ENCODE peak calls at places on chromosomes 5 and 9, in four cellular contexts. One of them, this sample, is unnamed.

GRCh38 chr5:67941750-67942450 is 273.7 kb upstream of the PIK3R1 start:
- DNase-seq in astrocyte of the spinal cord: no peak
- DNase-seq in left lung: no peak
- DNase-seq in fibroblast of the aortic adventitia: peak; percentile 93
- DNase-seq in this sample: no peak

GRCh38 chr9:137494104-137494544 is 35.0 kb upstream of the NSMF start:
- DNase-seq in left lung: peak; percentile 64
- DNase-seq in astrocyte of the spinal cord: no peak
- DNase-seq in fibroblast of the aortic adventitia: no peak
- DNase-seq in this sample: no peak

GRCh38 chr9:81389569-81389993 is 299.8 kb downstream of the TLE1 start:
- DNase-seq in left lung: no peak
- DNase-seq in astrocyte of the spinal cord: peak; percentile 97
- DNase-seq in fibroblast of the aortic adventitia: peak; percentile 99
- DNase-seq in this sample: peak; percentile 21

GRCh38 chr5:13939647-13940046 is 4.8 kb downstream of the DNAH5 start:
- DNase-seq in fibroblast of the aortic adventitia: no peak
- DNase-seq in left lung: no peak
- DNase-seq in astrocyte of the spinal cord: no peak
- DNase-seq in this sample: no peak

GRCh38 chr9:36781532-36781931 is 208.8 kb downstream of the MELK start:
- DNase-seq in left lung: no peak
- DNase-seq in fibroblast of the aortic adventitia: no peak
- DNase-seq in astrocyte of the spinal cord: peak; percentile 3
- DNase-seq in this sample: peak; percentile 39

GRCh38 chr5:137075163-137075970 is 423.8 kb downstream of the SPOCK1 start:
- DNase-seq in astrocyte of the spinal cord: no peak
- DNase-seq in fibroblast of the aortic adventitia: peak; percentile 23
- DNase-seq in left lung: peak; percentile 86
- DNase-seq in this sample: peak; percentile 96

GRCh38 chr5:90289837-90290236 is 119.7 kb downstream of the CETN3 start:
- DNase-seq in left lung: no peak
- DNase-seq in fibroblast of the aortic adventitia: peak; percentile 3
- DNase-seq in astrocyte of the spinal cord: no peak
- DNase-seq in this sample: no peak

GRCh38 chr5:146722361-146722779 is 156.2 kb downstream of the PPP2R2B start:
- DNase-seq in fibroblast of the aortic adventitia: peak; percentile 67
- DNase-seq in astrocyte of the spinal cord: peak; percentile 25
- DNase-seq in left lung: no peak
- DNase-seq in this sample: no peak

GRCh38 chr5:92945630-92946097 is 635.4 kb downstream of the NR2F1-AS1 start:
- DNase-seq in astrocyte of the spinal cord: peak; percentile 74
- DNase-seq in fibroblast of the aortic adventitia: peak; percentile 25
- DNase-seq in left lung: no peak
- DNase-seq in this sample: peak; percentile 44

GRCh38 chr5:120932480-120932879 is 468.4 kb downstream of the PRR16 start:
- DNase-seq in astrocyte of the spinal cord: no peak
- DNase-seq in left lung: no peak
- DNase-seq in fibroblast of the aortic adventitia: no peak
- DNase-seq in this sample: no peak

GRCh38 chr9:130627051-130627450 is 37.3 kb upstream of the PRDM12 start:
- DNase-seq in left lung: no peak
- DNase-seq in fibroblast of the aortic adventitia: no peak
- DNase-seq in astrocyte of the spinal cord: no peak
- DNase-seq in this sample: no peak

GRCh38 chr5:35202319-35203111 is 27.8 kb downstream of the PRLR start:
- DNase-seq in fibroblast of the aortic adventitia: peak; percentile 54
- DNase-seq in left lung: no peak
- DNase-seq in astrocyte of the spinal cord: peak; percentile 42
- DNase-seq in this sample: peak; percentile 59

GRCh38 chr5:152608514-152608913 is 203.4 kb upstream of the NMUR2 start:
- DNase-seq in fibroblast of the aortic adventitia: no peak
- DNase-seq in astrocyte of the spinal cord: no peak
- DNase-seq in left lung: no peak
- DNase-seq in this sample: no peak

GRCh38 chr5:100690036-100690560 is 154.9 kb downstream of the FAM174A start:
- DNase-seq in left lung: no peak
- DNase-seq in fibroblast of the aortic adventitia: peak; percentile 9
- DNase-seq in astrocyte of the spinal cord: peak; percentile 23
- DNase-seq in this sample: no peak

GRCh38 chr5:37767961-37768360 is 71.9 kb downstream of the GDNF start:
- DNase-seq in left lung: no peak
- DNase-seq in astrocyte of the spinal cord: no peak
- DNase-seq in fibroblast of the aortic adventitia: peak; percentile 27
- DNase-seq in this sample: no peak

GRCh38 chr9:16787724-16788123 is 82.7 kb downstream of the BNC2 start:
- DNase-seq in left lung: no peak
- DNase-seq in fibroblast of the aortic adventitia: peak; percentile 31
- DNase-seq in astrocyte of the spinal cord: peak; percentile 34
- DNase-seq in this sample: no peak

GRCh38 chr5:10288600-10289213 is 19.0 kb downstream of the CMBL start:
- DNase-seq in astrocyte of the spinal cord: no peak
- DNase-seq in fibroblast of the aortic adventitia: no peak
- DNase-seq in left lung: peak; percentile 91
- DNase-seq in this sample: peak; percentile 89

GRCh38 chr5:10457682-10458574 is 16.2 kb downstream of the ROPN1L start:
- DNase-seq in left lung: no peak
- DNase-seq in astrocyte of the spinal cord: no peak
- DNase-seq in fibroblast of the aortic adventitia: peak; percentile 61
- DNase-seq in this sample: no peak

GRCh38 chr5:72108200-72109050 is 1.1 kb downstream of the MAP1B start:
- DNase-seq in fibroblast of the aortic adventitia: peak; percentile 67
- DNase-seq in astrocyte of the spinal cord: peak; percentile 77
- DNase-seq in left lung: peak; percentile 72
- DNase-seq in this sample: peak; percentile 64

GRCh38 chr5:73295447-73295846 is 122.5 kb downstream of the TMEM174 start:
- DNase-seq in astrocyte of the spinal cord: no peak
- DNase-seq in left lung: no peak
- DNase-seq in fibroblast of the aortic adventitia: no peak
- DNase-seq in this sample: no peak
- TF ChIP-seq CTCF in astrocyte of the spinal cord: peak; percentile 16
- TF ChIP-seq CTCF in left lung: no peak
- TF ChIP-seq CTCF in fibroblast of the aortic adventitia: no peak
- TF ChIP-seq CTCF in this sample: no peak

GRCh38 chr9:121266906-121267650 is 884 bp upstream of the GSN start:
- DNase-seq in left lung: no peak
- DNase-seq in fibroblast of the aortic adventitia: no peak
- DNase-seq in astrocyte of the spinal cord: peak; percentile 59
- DNase-seq in this sample: no peak

GRCh38 chr9:121269030-121269887 is 1.3 kb downstream of the GSN start:
- DNase-seq in astrocyte of the spinal cord: no peak
- DNase-seq in fibroblast of the aortic adventitia: peak; percentile 31
- DNase-seq in left lung: no peak
- DNase-seq in this sample: peak; percentile 30

GRCh38 chr9:121266356-121266755 is 1.6 kb upstream of the GSN start:
- DNase-seq in astrocyte of the spinal cord: no peak
- DNase-seq in left lung: no peak
- DNase-seq in fibroblast of the aortic adventitia: no peak
- DNase-seq in this sample: no peak

GRCh38 chr9:121268598-121269029 is 652 bp downstream of the GSN start:
- DNase-seq in astrocyte of the spinal cord: no peak
- DNase-seq in fibroblast of the aortic adventitia: no peak
- DNase-seq in left lung: no peak
- DNase-seq in this sample: peak; percentile 8

DNA sequence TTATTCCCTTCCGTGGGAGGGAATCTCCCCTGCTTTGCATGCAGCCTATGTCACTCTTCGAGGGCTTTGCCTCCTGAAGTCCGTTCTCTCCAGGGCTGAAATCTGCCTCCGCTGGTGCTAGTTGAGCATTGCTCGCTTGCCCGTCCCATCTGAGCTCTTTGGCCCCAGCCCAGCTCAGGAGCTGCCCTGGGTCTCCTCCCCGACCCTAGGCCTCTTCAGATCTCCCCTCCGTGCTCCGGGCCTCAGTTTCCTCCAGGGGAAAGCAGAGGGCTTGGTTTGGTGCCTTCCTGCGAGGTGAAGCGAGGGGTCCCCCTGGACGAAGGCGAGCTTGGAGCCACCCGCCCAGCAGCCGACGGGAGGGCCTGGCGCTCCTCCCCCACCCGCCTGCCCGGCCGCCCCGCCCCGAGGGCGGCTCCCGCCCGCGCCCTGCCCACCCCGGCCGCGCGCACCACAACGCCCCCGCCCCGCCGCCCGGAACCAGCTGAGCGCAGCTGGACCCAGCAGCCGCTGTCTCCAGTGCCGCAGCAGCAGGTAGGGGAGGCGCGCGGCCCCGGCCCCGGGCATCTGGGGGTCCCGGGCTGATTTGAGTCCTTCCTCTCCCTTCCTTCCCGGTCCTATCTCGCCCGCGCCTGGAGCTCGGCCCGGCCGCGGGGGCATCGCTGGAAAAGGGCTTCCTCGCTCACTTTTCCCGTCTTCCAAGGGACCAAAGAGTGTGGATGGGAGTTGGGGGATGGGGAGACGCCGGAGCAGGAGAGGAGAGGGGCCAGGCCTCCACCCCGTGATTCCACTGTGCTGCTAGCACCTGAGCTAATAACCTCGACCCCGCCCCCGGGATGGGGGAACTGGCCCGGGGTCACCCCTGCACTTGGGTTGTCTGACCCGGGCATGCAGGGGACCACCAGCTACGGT is at the start of gene GSN:
- DNase-seq in left lung: peak; percentile 97
- DNase-seq in astrocyte of the spinal cord: peak; percentile 59
- DNase-seq in fibroblast of the aortic adventitia: peak; percentile 63
- DNase-seq in this sample: peak; percentile 69
- TF ChIP-seq CTCF in left lung: no peak
- TF ChIP-seq CTCF in astrocyte of the spinal cord: peak; percentile 3
- TF ChIP-seq CTCF in fibroblast of the aortic adventitia: peak; percentile 41
- TF ChIP-seq CTCF in this sample: no peak

DNA sequence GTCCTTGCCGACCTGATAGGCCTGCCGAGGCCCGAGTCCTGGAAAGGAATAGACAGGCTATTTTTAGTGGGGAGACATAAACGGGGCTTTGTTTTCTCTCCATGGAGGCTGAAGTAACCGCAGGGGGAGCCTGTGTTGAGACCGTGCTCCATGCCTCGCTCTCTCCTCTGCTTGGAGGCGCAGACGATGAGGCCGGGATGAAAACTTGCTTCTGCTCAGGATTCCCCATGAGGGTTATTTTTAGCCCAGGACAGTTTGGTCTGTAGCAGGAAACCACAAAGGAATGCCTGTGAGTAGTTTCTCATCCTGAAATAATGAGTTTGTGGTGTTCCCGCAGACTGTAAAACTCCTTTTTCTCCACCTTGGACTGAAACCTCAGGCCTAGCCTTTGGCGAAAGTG is 81.9 kb upstream of the RARS1 start:
- DNase-seq in left lung: no peak
- DNase-seq in astrocyte of the spinal cord: peak; percentile 94
- DNase-seq in fibroblast of the aortic adventitia: peak; percentile 58
- DNase-seq in this sample: no peak
- TF ChIP-seq CTCF in left lung: no peak
- TF ChIP-seq CTCF in astrocyte of the spinal cord: peak; percentile 11
- TF ChIP-seq CTCF in fibroblast of the aortic adventitia: no peak
- TF ChIP-seq CTCF in this sample: no peak

DNA sequence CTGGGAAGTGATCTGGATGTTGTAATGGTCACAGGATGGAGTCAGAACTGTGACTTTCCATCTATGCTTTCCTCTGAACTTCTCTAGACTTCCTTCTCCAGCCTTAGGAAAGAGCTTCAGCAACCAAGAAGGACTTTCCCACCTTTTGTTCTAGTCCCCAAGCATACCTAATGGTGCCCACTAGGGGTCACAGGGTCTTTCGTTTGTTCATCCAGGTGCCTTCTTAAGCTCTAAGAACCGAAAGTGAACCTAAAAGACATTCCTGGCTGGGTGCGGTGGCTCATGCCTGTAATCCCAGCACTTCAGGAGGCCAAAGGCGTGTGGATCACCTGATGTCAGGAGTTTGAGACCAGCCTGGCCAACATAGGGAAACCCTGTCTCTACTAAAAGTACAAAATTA is 1.8 kb upstream of the WNT8A start:
- DNase-seq in left lung: no peak
- DNase-seq in fibroblast of the aortic adventitia: no peak
- DNase-seq in astrocyte of the spinal cord: no peak
- DNase-seq in this sample: no peak
- TF ChIP-seq CTCF in left lung: no peak
- TF ChIP-seq CTCF in fibroblast of the aortic adventitia: no peak
- TF ChIP-seq CTCF in astrocyte of the spinal cord: no peak
- TF ChIP-seq CTCF in this sample: no peak

DNA sequence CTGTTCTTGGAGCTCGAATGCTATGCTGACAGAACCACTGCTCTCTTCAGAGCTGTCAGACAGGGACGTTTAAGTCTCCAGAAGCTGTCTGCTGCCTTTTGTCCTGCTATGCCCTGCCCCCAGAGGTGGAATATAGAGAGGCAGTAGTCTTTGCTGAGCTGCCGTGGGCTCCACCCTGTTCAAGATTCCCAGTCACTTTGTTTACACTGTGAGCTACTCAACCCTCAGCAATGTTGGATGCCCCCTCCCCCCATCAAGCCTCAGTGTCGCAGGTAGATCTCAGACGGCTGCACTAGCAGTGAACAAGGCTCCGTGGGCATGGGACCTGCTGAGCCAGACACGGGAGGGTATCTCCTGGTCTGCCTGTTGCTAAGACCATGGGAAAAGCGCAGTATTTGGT is 344.2 kb downstream of the TMEM161B start:
- DNase-seq in astrocyte of the spinal cord: no peak
- DNase-seq in fibroblast of the aortic adventitia: no peak
- DNase-seq in left lung: peak; percentile 34
- DNase-seq in this sample: peak; percentile 80
- TF ChIP-seq CTCF in astrocyte of the spinal cord: no peak
- TF ChIP-seq CTCF in fibroblast of the aortic adventitia: no peak
- TF ChIP-seq CTCF in left lung: no peak
- TF ChIP-seq CTCF in this sample: peak; percentile 29

DNA sequence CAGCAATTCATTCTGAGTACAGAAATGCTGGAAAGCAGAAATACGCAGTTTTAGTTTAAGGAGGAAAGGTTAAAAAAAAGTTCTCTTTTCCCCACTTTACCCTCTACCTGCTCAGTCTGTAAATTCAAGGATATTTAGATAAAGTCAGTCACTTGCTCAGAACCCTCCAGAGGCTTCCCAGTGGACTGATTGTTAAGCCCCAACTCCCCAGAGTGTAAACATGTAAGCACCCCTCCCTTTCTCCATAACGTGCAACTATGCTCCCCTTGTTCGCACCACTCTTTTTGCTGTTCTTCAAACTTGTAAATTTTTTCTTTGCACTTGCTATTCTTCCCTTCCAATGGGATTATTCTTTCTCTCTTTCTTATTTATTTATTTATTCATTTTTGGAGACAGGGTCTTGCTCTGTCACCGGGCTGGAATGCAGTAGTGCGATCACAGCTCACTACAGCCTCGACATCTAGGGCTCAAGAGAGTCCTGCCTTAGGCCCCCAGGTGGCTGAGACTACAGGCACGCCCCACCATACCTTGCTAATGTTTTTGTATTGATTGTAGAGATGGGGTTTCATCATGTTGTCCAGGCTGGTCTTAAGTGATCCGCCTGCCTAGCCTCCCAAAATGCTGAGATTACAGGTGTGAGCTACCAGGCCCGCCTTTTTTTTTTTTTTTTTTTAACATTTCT is 32.5 kb upstream of the ERBIN start:
- DNase-seq in left lung: no peak
- DNase-seq in astrocyte of the spinal cord: no peak
- DNase-seq in fibroblast of the aortic adventitia: no peak
- DNase-seq in this sample: no peak
- TF ChIP-seq CTCF in left lung: no peak
- TF ChIP-seq CTCF in astrocyte of the spinal cord: no peak
- TF ChIP-seq CTCF in fibroblast of the aortic adventitia: no peak
- TF ChIP-seq CTCF in this sample: no peak

GRCh38 chr5:135750506-135750905 is 84.0 kb upstream of the SLC25A48 start:
- DNase-seq in left lung: no peak
- DNase-seq in astrocyte of the spinal cord: no peak
- DNase-seq in fibroblast of the aortic adventitia: no peak
- DNase-seq in this sample: no peak
- TF ChIP-seq CTCF in left lung: no peak
- TF ChIP-seq CTCF in astrocyte of the spinal cord: no peak
- TF ChIP-seq CTCF in fibroblast of the aortic adventitia: no peak
- TF ChIP-seq CTCF in this sample: no peak